ENCODE peak calls at places on chromosomes 16 and 17, in seven cellular contexts. Y is K562, V is H1, P is SK-N-SH, L is GM12892, C is GM12878, R is GM12891. J is an unnamed sample.

GRCh38 chr17:47220531-47220999 is 11.4 kb downstream of the MYL4 start:
- DNase-seq in P (no peak), C (no peak), Y (no peak), R (no peak), L (no peak), V (no peak), J (no peak)

GRCh38 chr17:41107941-41108445 is 2.8 kb downstream of the KRTAP4-9 start:
- DNase-seq in R (no peak), L (no peak), Y (no peak), V (no peak), C (no peak), P (no peak), J (no peak)

GRCh38 chr17:42246515-42246914 is 29.7 kb downstream of the STAT5B start:
- DNase-seq in P (no peak), R (no peak), Y (no peak), V (no peak), C (no peak), L (no peak), J (peak)

GRCh38 chr16:71526111-71526998 is at the start of gene CHST4:
- DNase-seq in C (no peak), V (peak), R (no peak), Y (no peak), L (no peak), P (no peak), J (no peak)

GRCh38 chr17:4215882-4216411 is 47.8 kb downstream of the ANKFY1 start:
- DNase-seq in Y (no peak), V (no peak), L (no peak), C (no peak), R (no peak), P (peak), J (no peak)

GRCh38 chr16:48814994-48815393 is 205.0 kb upstream of the N4BP1 start:
- DNase-seq in R (no peak), Y (no peak), V (no peak), P (no peak), C (no peak), L (no peak), J (no peak)

GRCh38 chr17:79624658-79625478 is 14.0 kb upstream of the RBFOX3 start:
- DNase-seq in L (peak), Y (no peak), P (peak), C (no peak), V (peak), R (no peak), J (no peak)

GRCh38 chr16:50467943-50468748 is 80.0 kb upstream of the NKD1 start:
- DNase-seq in L (peak), C (no peak), R (no peak), V (peak), P (peak), Y (peak), J (peak)

GRCh38 chr16:56675685-56676210 is 6.1 kb downstream of the MT1H start:
- DNase-seq in P (no peak), L (no peak), R (no peak), V (peak), Y (no peak), C (no peak), J (no peak)

GRCh38 chr16:88650749-88651275 is at the start of gene CYBA:
- DNase-seq in R (peak), L (peak), C (peak), Y (peak), P (peak), V (peak), J (peak)

GRCh38 chr16:88651989-88652762 is 1.3 kb upstream of the CYBA start:
- DNase-seq in P (no peak), Y (no peak), C (no peak), R (no peak), V (no peak), L (no peak), J (no peak)

GRCh38 chr16:88651276-88651988 is 579 bp upstream of the CYBA start:
- DNase-seq in P (peak), R (peak), V (no peak), Y (peak), C (peak), L (peak), J (peak)

GRCh38 chr16:88649195-88649923 is 1.5 kb downstream of the CYBA start:
- DNase-seq in Y (no peak), P (no peak), C (no peak), R (no peak), V (no peak), L (no peak), J (peak)

DNA sequence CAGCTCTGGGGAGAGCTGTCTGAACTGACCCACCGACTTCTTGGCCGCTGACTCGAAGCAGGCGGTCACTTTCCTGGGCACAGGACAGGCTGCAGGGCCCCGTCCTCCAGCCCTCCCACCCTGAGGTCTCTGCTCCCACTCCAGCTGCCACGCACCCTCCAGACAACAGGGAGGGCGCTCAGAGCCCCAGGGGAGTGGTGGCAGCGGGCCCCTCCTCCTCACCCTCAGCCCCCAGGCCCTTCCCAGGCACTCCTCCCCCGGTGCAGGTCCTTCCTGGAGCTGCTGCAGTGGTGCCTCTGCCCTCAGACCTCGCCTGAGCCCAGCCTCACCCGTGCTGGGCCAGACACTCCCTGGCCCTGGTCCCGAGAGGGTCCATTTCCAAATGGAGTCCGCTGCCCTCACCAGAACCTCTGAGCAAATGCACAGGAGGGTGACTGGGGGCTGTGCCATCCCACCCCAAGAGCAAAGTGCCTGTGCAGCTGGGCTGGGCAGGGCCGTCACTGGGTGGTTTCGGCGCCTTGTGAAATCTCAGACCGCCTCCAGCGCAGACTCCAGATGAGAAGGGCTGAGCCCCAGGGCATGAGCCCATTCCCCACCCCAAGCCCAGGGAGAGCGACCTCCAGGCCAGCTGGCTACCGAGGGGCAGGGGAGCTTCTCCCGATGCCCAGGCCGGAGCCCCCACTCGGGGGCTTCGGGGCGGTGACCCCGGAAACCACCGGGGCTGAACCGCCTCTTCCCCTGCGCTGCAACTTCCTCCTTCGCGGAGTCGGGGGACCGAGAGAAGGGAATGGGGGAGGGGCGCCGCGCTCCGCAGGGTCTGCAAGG is 717 bp downstream of the CYBA start:
- DNase-seq in L (peak), R (peak), C (no peak), V (peak), P (peak), Y (peak), J (peak)
- TF ChIP-seq TAF1 in L (no peak), R (no peak), C (no peak), V (no peak), P (no peak), Y (no peak), J (peak)

GRCh38 chr17:75249564-75249963 is 11.8 kb downstream of the GGA3 start:
- DNase-seq in C (no peak), L (no peak), V (no peak), R (no peak), P (no peak), Y (no peak), J (no peak)

GRCh38 chr17:75245011-75245410 is 16.4 kb downstream of the GGA3 start:
- DNase-seq in R (no peak), V (no peak), Y (no peak), C (no peak), P (no peak), L (no peak), J (no peak)

GRCh38 chr17:75250009-75250471 is 11.4 kb downstream of the GGA3 start:
- DNase-seq in R (peak), Y (no peak), L (peak), C (peak), P (no peak), V (no peak), J (no peak)

GRCh38 chr17:75244133-75244866 is 17.1 kb downstream of the GGA3 start:
- DNase-seq in P (no peak), L (peak), V (no peak), R (no peak), C (no peak), Y (no peak), J (no peak)

DNA sequence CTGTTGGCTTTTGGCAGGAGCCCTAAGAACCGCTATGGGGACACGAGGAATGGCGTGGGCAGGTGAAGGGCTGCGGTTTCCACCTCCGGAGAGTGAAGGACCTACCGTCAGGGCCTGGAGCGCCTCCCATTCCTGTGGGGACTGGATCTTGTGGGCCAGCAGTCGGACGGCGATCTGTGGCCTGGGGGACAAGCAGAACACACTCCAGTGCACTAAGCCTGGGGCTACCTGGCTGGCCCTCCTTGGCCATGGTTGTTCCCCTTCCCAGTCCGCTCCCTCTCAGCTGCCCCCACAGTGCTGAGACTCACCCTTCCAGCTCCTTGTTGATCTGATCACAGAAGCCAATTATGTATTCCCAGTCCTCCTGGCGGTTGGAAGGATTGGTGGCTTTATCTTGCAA is 15.0 kb downstream of the GGA3 start:
- DNase-seq in R (no peak), P (no peak), Y (no peak), L (no peak), V (no peak), C (no peak), J (no peak)
- TF ChIP-seq TAF1 in R (no peak), P (no peak), Y (no peak), L (no peak), V (no peak), C (no peak), J (no peak)

DNA sequence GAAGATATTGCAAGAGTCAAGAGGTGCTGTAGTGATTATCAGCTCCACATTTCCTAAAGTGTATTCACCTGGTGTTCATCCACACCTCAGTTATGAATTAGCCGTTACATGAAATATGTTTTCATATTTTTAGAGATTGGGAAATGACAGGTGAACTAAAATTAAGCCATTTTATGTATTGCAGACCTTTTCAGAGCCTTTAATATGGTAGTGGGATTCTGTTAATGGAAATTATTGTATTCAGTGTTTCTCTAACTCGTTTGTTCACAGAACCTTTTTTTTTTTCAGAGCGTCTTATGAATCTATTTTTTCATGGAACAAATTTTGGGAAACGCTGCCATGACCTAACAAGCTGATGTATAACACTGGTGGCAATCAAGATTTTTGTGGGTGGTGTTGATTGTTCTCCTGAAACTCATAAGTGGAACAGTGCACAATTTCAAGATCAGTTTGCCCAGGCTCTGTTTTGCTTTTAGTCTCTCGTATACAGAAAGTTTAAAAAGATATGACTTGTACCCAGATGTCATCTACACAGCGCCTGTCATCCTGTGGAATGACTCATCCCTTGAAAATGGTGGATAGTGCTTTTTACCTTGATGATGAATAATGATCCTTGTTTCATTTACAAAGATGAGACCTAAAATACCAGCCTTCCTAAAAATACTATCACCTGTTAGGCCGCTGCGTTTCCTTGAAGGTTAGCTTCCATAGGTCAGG is 88.8 kb downstream of the ARHGAP44 start:
- DNase-seq in P (no peak), R (no peak), Y (no peak), C (no peak), V (no peak), L (no peak), J (no peak)
- TF ChIP-seq TAF1 in P (no peak), R (no peak), Y (no peak), C (no peak), V (no peak), L (no peak), J (no peak)

DNA sequence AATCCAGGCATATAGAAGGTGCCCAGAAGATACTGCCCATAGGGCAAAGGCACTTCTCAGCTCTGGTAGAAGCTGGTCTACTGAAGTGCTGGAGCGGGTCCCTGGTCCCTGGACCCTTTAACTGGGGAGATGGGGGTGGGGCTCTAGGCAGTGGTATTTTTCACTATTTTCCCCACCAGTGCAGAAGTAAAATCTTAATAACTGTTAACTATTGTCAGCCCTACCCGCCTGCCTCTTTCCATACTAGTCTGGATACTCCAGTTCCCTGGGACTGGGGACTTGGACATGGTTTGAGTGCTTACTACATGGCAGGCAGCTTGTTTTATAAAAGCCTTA is 24.6 kb downstream of the IGF2BP1 start:
- DNase-seq in R (no peak), Y (no peak), P (no peak), V (peak), L (no peak), C (no peak), J (no peak)
- TF ChIP-seq TAF1 in R (no peak), Y (no peak), P (no peak), V (no peak), L (no peak), C (no peak), J (no peak)

GRCh38 chr17:32621612-32622312 is 135.0 kb downstream of the CDK5R1 start:
- DNase-seq in Y (no peak), R (no peak), C (no peak), P (no peak), L (no peak), V (no peak), J (no peak)
- TF ChIP-seq TAF1 in Y (no peak), R (no peak), C (no peak), P (no peak), L (no peak), V (no peak), J (no peak)

DNA sequence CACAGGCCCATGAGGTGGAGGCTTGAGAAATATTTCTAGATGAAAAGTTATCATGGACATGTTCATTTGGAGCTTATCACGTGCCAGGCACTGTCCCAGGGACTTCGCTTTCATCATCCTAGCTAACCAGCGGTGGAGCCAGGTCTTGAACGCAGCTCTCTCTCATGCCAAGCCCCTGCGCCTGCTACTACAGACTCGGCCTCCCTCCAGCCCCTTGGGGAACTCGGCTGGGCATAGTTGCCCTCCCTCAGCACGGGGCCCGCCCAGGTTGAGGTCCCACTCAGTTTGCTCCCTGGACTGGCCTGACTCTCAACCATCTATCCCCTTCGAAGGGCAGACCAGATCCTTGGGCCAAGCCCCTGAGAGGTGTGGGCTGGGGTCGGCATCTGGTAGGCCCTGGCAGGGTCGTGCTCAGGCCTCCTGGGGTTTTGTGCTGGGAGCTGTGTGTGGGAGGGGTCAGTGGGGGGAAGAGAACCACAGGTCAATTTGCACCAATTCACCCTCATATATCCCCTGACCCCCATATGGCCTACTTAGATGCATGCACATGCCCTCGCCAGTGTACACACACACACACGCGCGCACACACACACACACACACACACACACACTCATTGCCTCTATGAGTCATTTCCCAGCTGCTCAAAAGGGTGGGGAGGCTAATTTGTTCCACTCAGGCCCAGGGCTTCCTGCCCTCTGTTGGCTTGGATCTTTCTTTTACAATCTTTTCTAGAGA is 12.1 kb upstream of the SCN4A start:
- DNase-seq in R (no peak), L (no peak), V (no peak), Y (peak), P (no peak), C (no peak), J (peak)
- TF ChIP-seq TAF1 in R (no peak), L (no peak), V (no peak), Y (no peak), P (no peak), C (no peak), J (no peak)

DNA sequence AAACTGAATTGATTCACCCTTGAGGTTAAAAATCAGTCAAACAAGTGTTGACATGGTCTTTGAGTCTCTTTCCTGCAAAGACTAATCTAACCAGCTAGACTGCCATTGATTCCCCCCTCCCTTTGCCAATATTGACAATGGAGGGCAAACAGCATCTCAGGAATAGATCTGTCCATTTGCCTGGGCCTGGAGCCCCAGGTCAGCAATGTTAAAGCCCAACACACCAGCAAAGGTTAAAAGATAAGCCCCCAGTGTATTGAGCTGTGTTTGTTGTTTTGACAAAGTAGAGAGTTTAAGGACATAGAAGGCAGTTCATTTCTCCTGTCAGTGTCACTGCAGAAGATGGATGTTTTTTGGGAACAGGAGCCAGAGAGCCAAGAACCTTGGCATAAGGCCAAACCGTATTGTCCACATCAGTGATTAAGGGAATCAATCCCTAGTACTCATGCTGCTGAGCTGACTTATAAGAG is 117.0 kb upstream of the COX10 start:
- DNase-seq in R (no peak), L (no peak), V (no peak), C (no peak), P (no peak), Y (no peak), J (peak)
- TF ChIP-seq TAF1 in R (no peak), L (no peak), V (no peak), C (no peak), P (no peak), Y (no peak), J (no peak)

GRCh38 chr17:72542317-72542716 is 421.5 kb downstream of the SOX9 start:
- DNase-seq in R (no peak), Y (no peak), C (no peak), V (no peak), L (no peak), P (no peak), J (peak)

GRCh38 chr17:72538443-72538842 is 417.6 kb downstream of the SOX9 start:
- DNase-seq in Y (no peak), L (no peak), V (no peak), R (no peak), C (no peak), P (no peak), J (no peak)

GRCh38 chr17:72536788-72537187 is 416.0 kb downstream of the SOX9 start:
- DNase-seq in L (no peak), P (no peak), C (no peak), R (no peak), V (no peak), Y (no peak), J (no peak)

GRCh38 chr17:72538921-72539352 is 418.1 kb downstream of the SOX9 start:
- DNase-seq in P (no peak), Y (no peak), C (no peak), V (peak), R (no peak), L (no peak), J (no peak)

DNA sequence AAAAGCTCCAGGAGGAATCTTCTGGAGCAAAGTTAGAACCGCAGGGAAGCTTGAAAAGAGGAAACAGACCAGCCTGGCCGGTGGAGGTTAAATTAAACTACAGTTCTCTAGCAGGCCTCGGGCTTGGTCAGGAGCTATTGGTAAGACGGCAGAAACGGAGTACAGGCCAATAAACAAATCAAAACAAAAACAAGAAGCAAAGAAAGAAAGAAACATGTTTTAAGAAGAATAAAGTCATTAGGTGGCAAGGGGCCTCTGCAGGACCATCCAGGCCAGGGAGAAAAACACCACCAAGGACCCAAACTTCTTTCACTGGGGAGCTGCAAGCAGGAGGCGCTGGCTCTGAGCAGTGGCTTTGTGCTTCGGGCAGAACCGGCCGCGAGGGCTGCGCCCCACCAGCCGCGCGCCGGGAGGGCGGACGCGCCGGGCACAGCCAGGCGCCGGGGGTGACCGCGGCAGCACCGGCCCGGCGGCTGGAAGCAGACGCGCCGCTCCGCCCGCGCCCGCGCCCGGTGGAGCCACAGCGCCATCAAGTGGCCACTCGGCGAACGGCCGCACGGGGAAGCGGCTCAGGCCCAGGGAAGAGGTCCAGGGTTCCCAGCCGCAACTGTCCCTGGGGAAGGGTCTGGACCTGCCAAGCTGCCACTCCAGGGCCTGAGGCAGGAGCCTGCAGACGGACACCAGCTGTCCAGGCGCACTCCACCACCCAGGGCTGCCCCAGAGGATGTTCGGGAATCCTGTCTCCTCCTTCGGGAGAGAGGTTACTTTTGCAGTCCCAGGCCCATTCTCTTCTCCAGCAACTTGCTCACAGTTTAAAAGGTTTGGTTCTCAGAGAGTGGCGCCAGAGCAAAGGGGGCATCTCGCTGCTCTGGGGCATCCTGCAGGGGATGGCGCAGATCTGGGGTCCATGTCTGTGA is 419.4 kb downstream of the SOX9 start:
- DNase-seq in V (peak), R (peak), L (peak), P (peak), C (no peak), Y (peak), J (peak)
- TF ChIP-seq TAF1 in V (no peak), R (no peak), L (no peak), P (peak), C (no peak), Y (no peak), J (peak)

GRCh38 chr17:78031435-78031834 is 72.9 kb downstream of the TNRC6C start:
- DNase-seq in P (no peak), Y (peak), R (no peak), L (no peak), V (no peak), C (no peak), J (no peak)
- TF ChIP-seq TAF1 in P (no peak), Y (no peak), R (no peak), L (no peak), V (no peak), C (no peak), J (no peak)

J was measured in HepG2.